ENCODE peak calls at places on chromosomes 4 and X, in four cellular contexts. N is A549, O is K562, Q is HepG2. H is an unnamed sample.

GRCh38 chrX:69149466-69150293 is 15.6 kb downstream of the PJA1 start:
- DNase-seq in N (no peak), O (no peak), Q (no peak), H (no peak)

GRCh38 chr4:112234952-112235609 is 3.5 kb downstream of the AP1AR start:
- DNase-seq in N (peak; percentile 69), O (peak; percentile 54), Q (peak; percentile 66), H (peak; percentile 94)

GRCh38 chr4:76250962-76251361 is 559 bp upstream of the FAM47E start:
- DNase-seq in N (no peak), O (no peak), Q (no peak), H (no peak)

GRCh38 chrX:47179221-47179927 is 14.3 kb upstream of the UBA1 start:
- DNase-seq in N (no peak), O (no peak), Q (no peak), H (no peak)

GRCh38 chrX:140815868-140816267 is 106.3 kb downstream of the LINC00632 start:
- DNase-seq in N (no peak), O (no peak), Q (no peak), H (peak; percentile 10)

GRCh38 chr4:74608151-74608949 is 163.4 kb downstream of the AREG start:
- DNase-seq in N (peak; percentile 86), O (peak; percentile 7), Q (no peak), H (peak; percentile 61)

GRCh38 chr4:53994382-53994781 is 70.0 kb downstream of the CHIC2 start:
- DNase-seq in N (no peak), O (no peak), Q (no peak), H (no peak)

GRCh38 chr4:95106408-95106928 is 348.7 kb downstream of the BMPR1B start:
- DNase-seq in N (no peak), O (no peak), Q (no peak), H (peak; percentile 47)

GRCh38 chrX:6708041-6708440 is 173.1 kb upstream of the VCX3A start:
- DNase-seq in N (no peak), O (no peak), Q (no peak), H (no peak)

GRCh38 chrX:57933321-57933720 is 23.1 kb upstream of the ZXDA start:
- DNase-seq in N (no peak), O (no peak), Q (no peak), H (no peak)

GRCh38 chrX:53211391-53211978 is 13.5 kb downstream of the KDM5C start:
- DNase-seq in N (no peak), O (no peak), Q (no peak), H (peak; percentile 61)

GRCh38 chrX:18076434-18076833 is 144.3 kb downstream of the BEND2 start:
- DNase-seq in N (no peak), O (no peak), Q (no peak), H (no peak)

GRCh38 chrX:143623657-143624056 is 12.2 kb downstream of the SLITRK4 start:
- DNase-seq in N (no peak), O (no peak), Q (no peak), H (no peak)

GRCh38 chrX:48475295-48475694 is 704 bp upstream of the FTSJ1 start:
- DNase-seq in N (no peak), O (no peak), Q (peak; percentile 40), H (no peak)

GRCh38 chr4:125191252-125191651 is 123.5 kb upstream of the FAT4 start:
- DNase-seq in N (no peak), O (no peak), Q (no peak), H (peak; percentile 93)

GRCh38 chr4:26183017-26183416 is 137.8 kb upstream of the RBPJ start:
- DNase-seq in N (no peak), O (no peak), Q (no peak), H (peak; percentile 79)

DNA sequence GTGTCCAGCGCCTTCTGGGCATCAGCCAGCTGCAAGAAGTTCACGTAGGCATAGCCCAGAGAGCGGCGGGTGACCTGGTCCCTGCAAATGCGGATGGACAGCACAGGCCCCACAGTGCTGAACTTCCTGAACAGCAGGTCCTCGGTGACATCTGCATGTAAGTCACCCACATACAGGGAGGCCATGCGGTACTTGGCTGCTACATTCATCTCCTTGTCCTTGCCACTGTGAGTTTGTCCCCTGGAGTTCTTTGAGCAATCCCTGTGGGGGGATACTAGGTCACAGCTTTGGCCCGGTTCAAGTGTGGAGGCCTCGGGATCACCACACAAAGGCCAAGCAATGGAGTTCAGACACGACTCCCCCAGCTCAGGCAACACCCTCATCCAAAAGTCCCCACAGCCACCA is 776 bp downstream of the PABPC4L start:
- DNase-seq in N (no peak), O (no peak), Q (no peak), H (no peak)
- TF ChIP-seq MAZ in N (no peak), O (no peak), Q (no peak), H (no peak)

DNA sequence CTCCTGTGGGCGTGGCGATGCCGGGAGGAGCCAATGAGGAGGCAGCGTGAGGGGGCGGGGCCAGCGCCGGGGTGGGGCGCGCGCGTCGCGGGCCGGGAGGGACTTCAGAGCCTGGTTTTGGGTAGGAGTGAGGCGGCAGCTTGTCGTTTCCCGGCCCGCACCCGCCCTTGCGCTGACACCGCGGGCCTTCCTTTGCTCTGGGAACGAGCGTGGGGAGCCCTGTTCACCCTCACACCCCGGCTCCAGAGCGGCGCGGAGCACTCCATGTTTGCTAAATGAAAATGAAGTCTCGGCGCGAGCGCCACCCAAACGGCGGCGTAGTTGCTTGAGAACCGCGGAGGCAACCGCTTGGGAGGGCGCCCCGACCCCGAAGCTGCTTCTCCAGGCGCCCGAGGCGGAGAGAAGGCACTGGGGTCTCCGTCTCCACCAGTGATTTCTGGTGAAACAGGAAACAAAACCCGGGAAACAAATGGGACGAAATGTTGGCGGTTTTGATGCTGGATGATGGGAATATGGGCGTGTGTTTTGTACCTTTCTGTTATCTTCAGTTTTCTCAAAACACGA is 497 bp upstream of the GRPEL1 start:
- DNase-seq in N (no peak), O (peak; percentile 98), Q (no peak), H (no peak)
- TF ChIP-seq POLR2A in N (peak; percentile 78), O (peak; percentile 81), Q (no peak), H (no peak)

DNA sequence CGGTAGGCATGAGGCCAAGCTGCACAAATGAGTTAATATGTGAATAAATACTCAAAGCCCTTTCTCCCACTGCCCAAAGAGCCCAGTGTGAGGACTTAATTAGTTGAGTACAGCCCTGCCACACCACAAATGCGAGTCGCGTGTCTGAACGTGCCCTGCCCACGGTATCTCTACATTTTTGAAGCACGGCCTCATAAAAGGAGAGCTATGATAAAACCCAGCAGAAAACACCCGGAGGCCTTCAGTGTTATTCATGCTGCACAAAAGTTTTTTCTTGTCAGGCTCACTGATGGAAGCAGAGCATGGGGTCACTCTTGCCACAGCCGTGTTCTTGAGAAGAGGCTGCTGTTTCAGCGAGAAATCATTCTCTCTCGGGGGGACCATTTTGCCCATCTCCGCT is 88.6 kb downstream of the SORCS2 start:
- DNase-seq in N (no peak), O (no peak), Q (no peak), H (peak; percentile 37)
- TF ChIP-seq MAZ in N (no peak), O (no peak), Q (no peak), H (no peak)

DNA sequence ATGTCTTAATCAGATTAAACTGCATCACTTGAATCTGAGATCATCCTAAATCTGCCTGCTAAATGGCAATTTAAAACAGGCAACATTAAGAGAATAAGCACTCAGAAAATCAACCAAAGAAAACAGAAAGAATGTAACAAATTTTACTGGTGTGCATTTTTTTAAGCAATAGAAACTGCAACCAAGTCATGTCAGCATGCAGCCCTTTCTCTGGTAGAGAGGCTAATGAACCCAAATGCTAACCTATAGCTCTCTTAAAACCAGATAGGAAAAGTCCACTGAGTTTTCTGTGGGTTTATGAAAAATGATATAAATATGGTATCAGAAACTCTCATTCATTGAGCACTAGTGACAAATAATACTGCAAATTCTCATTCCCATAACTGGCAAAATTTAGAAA is 35.6 kb downstream of the COL25A1 start:
- DNase-seq in N (no peak), O (no peak), Q (no peak), H (no peak)
- TF ChIP-seq POLR2A in N (no peak), O (no peak), Q (no peak), H (no peak)